ENCODE peak calls at places on chromosome 22, in five cellular contexts. C is psoas muscle; N is stimulated activated naive CD8-positive, alpha-beta T cell treated with anti-CD3 and anti-CD28 coated beads, Interleukin-15, amount 100 ng/mL, for 72 hours; Q is sigmoid colon; A is IMR-90. X is an unnamed sample.

GRCh38 chr22:38989461-38989860 is 7.3 kb downstream of the APOBEC3B start:
- DNase-seq in C (peak; percentile 35), N (no peak), Q (no peak), A (no peak), X (no peak)

GRCh38 chr22:31533391-31533790 is 37.1 kb downstream of the SFI1 start:
- DNase-seq in C (no peak), N (no peak), Q (no peak), A (no peak), X (no peak)

GRCh38 chr22:29457730-29458129 is 19.3 kb downstream of the RFPL1 start:
- DNase-seq in C (no peak), N (no peak), Q (no peak), A (peak; percentile 37), X (peak; percentile 60)

GRCh38 chr22:41996826-41997225 is 1.8 kb upstream of the WBP2NL start:
- DNase-seq in C (no peak), N (no peak), Q (no peak), A (no peak), X (no peak)

GRCh38 chr22:41561335-41561734 is 525 bp downstream of the CSDC2 start:
- DNase-seq in C (no peak), N (no peak), Q (peak; percentile 73), A (no peak), X (no peak)

GRCh38 chr22:23237841-23238240 is 57.5 kb downstream of the BCR start:
- DNase-seq in C (no peak), N (peak; percentile 41), Q (no peak), A (no peak), X (no peak)

GRCh38 chr22:21448627-21449416 is 18.4 kb upstream of the TMEM191C start:
- DNase-seq in C (peak; percentile 48), N (no peak), Q (peak; percentile 50), A (no peak), X (no peak)

GRCh38 chr22:28250036-28250695 is 331.1 kb upstream of the PITPNB start:
- DNase-seq in C (no peak), N (no peak), Q (no peak), A (no peak), X (no peak)

GRCh38 chr22:37817705-37818311 is 5.4 kb upstream of the GALR3 start:
- DNase-seq in C (peak; percentile 91), N (peak; percentile 77), Q (peak; percentile 90), A (peak; percentile 68), X (peak; percentile 80)

GRCh38 chr22:48350456-48350855 is 1477.2 kb downstream of the BRD1 start:
- DNase-seq in C (no peak), N (no peak), Q (peak; percentile 40), A (no peak), X (no peak)

GRCh38 chr22:28909375-28909774 is 26.0 kb downstream of the ZNRF3 start:
- DNase-seq in C (no peak), N (peak; percentile 85), Q (no peak), A (peak; percentile 58), X (no peak)

GRCh38 chr22:42562282-42562681 is 8.5 kb downstream of the SERHL2 start:
- DNase-seq in C (no peak), N (no peak), Q (no peak), A (no peak), X (no peak)

GRCh38 chr22:40855104-40855959 is 1.1 kb downstream of the ST13 start:
- DNase-seq in C (peak; percentile 53), N (no peak), Q (no peak), A (no peak), X (peak; percentile 34)

GRCh38 chr22:28605362-28605761 is 74.3 kb downstream of the TTC28 start:
- DNase-seq in C (no peak), N (no peak), Q (no peak), A (no peak), X (no peak)

GRCh38 chr22:38412435-38413084 is 42.4 kb downstream of the KCNJ4 start:
- DNase-seq in C (peak; percentile 50), N (peak; percentile 55), Q (peak; percentile 61), A (no peak), X (no peak)

GRCh38 chr22:17785185-17786184 is 11.2 kb upstream of the BID start:
- DNase-seq in C (peak; percentile 91), N (peak; percentile 63), Q (peak; percentile 81), A (no peak), X (peak; percentile 49)

GRCh38 chr22:31753634-31754471 is at the start of gene DEPDC5:
- DNase-seq in C (peak; percentile 97), N (peak; percentile 97), Q (peak; percentile 97), A (peak; percentile 86), X (peak; percentile 96)

GRCh38 chr22:50371101-50371648 is 28.0 kb downstream of the PPP6R2 start:
- DNase-seq in C (no peak), N (no peak), Q (no peak), A (no peak), X (no peak)

GRCh38 chr22:29813126-29813525 is 24.9 kb downstream of the ASCC2 start:
- DNase-seq in C (no peak), N (no peak), Q (no peak), A (no peak), X (no peak)

GRCh38 chr22:46172522-46172921 is 22.2 kb downstream of the PPARA start:
- DNase-seq in C (peak; percentile 68), N (no peak), Q (no peak), A (no peak), X (no peak)

GRCh38 chr22:25200967-25201366 is 1.3 kb downstream of the CRYBB3 start:
- DNase-seq in C (no peak), N (no peak), Q (no peak), A (no peak), X (no peak)

GRCh38 chr22:26903030-26903856 is 245.9 kb downstream of the MIAT start:
- DNase-seq in C (no peak), N (no peak), Q (no peak), A (no peak), X (no peak)

GRCh38 chr22:30701872-30702271 is 7.2 kb downstream of the OSBP2 start:
- DNase-seq in C (no peak), N (no peak), Q (no peak), A (peak; percentile 61), X (peak; percentile 44)

GRCh38 chr22:46917702-46918101 is 155.3 kb downstream of the TBC1D22A start:
- DNase-seq in C (no peak), N (no peak), Q (no peak), A (no peak), X (no peak)

GRCh38 chr22:42857845-42858481 is 890 bp upstream of the ARFGAP3 start:
- DNase-seq in C (no peak), N (no peak), Q (no peak), A (no peak), X (no peak)

GRCh38 chr22:45083659-45084305 is 74.0 kb upstream of the PHF21B start:
- DNase-seq in C (no peak), N (no peak), Q (no peak), A (peak; percentile 81), X (peak; percentile 61)

GRCh38 chr22:31055322-31056159 is 25.6 kb upstream of the SMTN start:
- DNase-seq in C (peak; percentile 93), N (no peak), Q (peak; percentile 99), A (peak; percentile 99), X (peak; percentile 99)

GRCh38 chr22:43004362-43005035 is 10.4 kb downstream of the PACSIN2 start:
- DNase-seq in C (no peak), N (peak; percentile 21), Q (no peak), A (no peak), X (peak; percentile 62)

GRCh38 chr22:20068640-20069039 is 11.4 kb upstream of the DGCR8 start:
- DNase-seq in C (no peak), N (no peak), Q (no peak), A (no peak), X (no peak)

GRCh38 chr22:28112548-28113043 is 193.5 kb upstream of the PITPNB start:
- DNase-seq in C (peak; percentile 80), N (no peak), Q (peak; percentile 68), A (peak; percentile 43), X (peak; percentile 38)

GRCh38 chr22:39284983-39285382 is 34.4 kb downstream of the RPL3 start:
- DNase-seq in C (no peak), N (no peak), Q (no peak), A (no peak), X (no peak)

GRCh38 chr22:28297504-28297903 is 378.4 kb upstream of the PITPNB start:
- DNase-seq in C (no peak), N (peak; percentile 11), Q (no peak), A (peak; percentile 2), X (no peak)

GRCh38 chr22:43326342-43326825 is 16.8 kb downstream of the SCUBE1 start:
- DNase-seq in C (no peak), N (no peak), Q (no peak), A (no peak), X (no peak)

GRCh38 chr22:28620244-28620922 is 59.3 kb downstream of the TTC28 start:
- DNase-seq in C (no peak), N (no peak), Q (peak; percentile 62), A (no peak), X (no peak)

GRCh38 chr22:30280495-30280894 is 8.8 kb downstream of the CASTOR1 start:
- DNase-seq in C (no peak), N (no peak), Q (no peak), A (peak; percentile 77), X (no peak)

GRCh38 chr22:49567894-49568750 is 259.6 kb downstream of the BRD1 start:
- DNase-seq in C (no peak), N (no peak), Q (peak; percentile 48), A (no peak), X (no peak)

GRCh38 chr22:45007247-45007945 is 2.4 kb downstream of the PHF21B start:
- DNase-seq in C (no peak), N (no peak), Q (no peak), A (peak; percentile 27), X (peak; percentile 7)

GRCh38 chr22:28008649-28009048 is 89.6 kb upstream of the PITPNB start:
- DNase-seq in C (no peak), N (no peak), Q (peak; percentile 57), A (no peak), X (no peak)

GRCh38 chr22:37282385-37282677 is at the start of gene CYTH4:
- DNase-seq in C (peak; percentile 75), N (peak; percentile 71), Q (peak; percentile 80), A (no peak), X (no peak)

GRCh38 chr22:39956932-39957664 is 3.1 kb upstream of the TMA7B start:
- DNase-seq in C (no peak), N (no peak), Q (no peak), A (no peak), X (no peak)

X was measured in EL.